ENCODE peak calls at places on chromosomes 1 and 21, in eight cellular contexts. Q is AG09309; C is stimulated activated naive B cell treated with anti-CD40 and anti-IgM and Interleukin-4, amounts not matched to agents 10 μg/mL and 1 μg/mL and 100 μg/mL, for 72 hours; N is caudate nucleus; T is NAMALWA; K is fibroblast of gingiva; U is stimulated activated CD8-positive, alpha-beta memory T cell treated with anti-CD3 and anti-CD28 coated beads, Interleukin-15, amount 100 ng/mL, for 4 hours; R is T-helper 9 cell. J is an unnamed sample.

GRCh38 chr1:197302775-197303174 is 34.7 kb downstream of the CRB1 start:
- DNase-seq in Q (no peak), K (peak; percentile 6), N (no peak), C (no peak), R (no peak), U (no peak), T (no peak), J (no peak)

GRCh38 chr1:33414879-33415278 is 16.0 kb downstream of the PHC2 start:
- DNase-seq in R (no peak), U (no peak), Q (no peak), T (no peak), C (no peak), K (no peak), N (no peak), J (no peak)

GRCh38 chr1:161044535-161044907 is 1.3 kb downstream of the USF1 start:
- DNase-seq in N (no peak), C (no peak), K (no peak), Q (no peak), T (no peak), U (no peak), R (no peak), J (no peak)

GRCh38 chr1:196131691-196132090 is 476.5 kb downstream of the KCNT2 start:
- DNase-seq in K (no peak), T (no peak), U (no peak), Q (no peak), R (no peak), C (no peak), N (no peak), J (no peak)

GRCh38 chr21:17925000-17925610 is 105.9 kb upstream of the C21orf91 start:
- DNase-seq in N (no peak), R (peak; percentile 16), Q (peak; percentile 5), K (peak; percentile 22), U (peak; percentile 8), T (peak; percentile 81), C (peak; percentile 21), J (no peak)

GRCh38 chr1:235500971-235501540 is 3.2 kb downstream of the B3GALNT2 start:
- DNase-seq in C (no peak), N (no peak), U (no peak), Q (no peak), K (no peak), R (no peak), T (no peak), J (no peak)

GRCh38 chr1:6743189-6744101 is 41.8 kb upstream of the CAMTA1 start:
- DNase-seq in U (no peak), K (peak; percentile 79), R (no peak), T (no peak), Q (peak; percentile 67), N (no peak), C (peak; percentile 9), J (no peak)

GRCh38 chr1:31855038-31855845 is 39.4 kb upstream of the SPOCD1 start:
- DNase-seq in Q (peak; percentile 10), R (no peak), N (no peak), C (no peak), K (peak; percentile 52), U (no peak), T (no peak), J (no peak)

GRCh38 chr1:161226320-161226711 is 456 bp downstream of the TOMM40L start:
- DNase-seq in C (no peak), U (no peak), T (peak; percentile 57), Q (no peak), R (no peak), N (no peak), K (no peak), J (no peak)

GRCh38 chr1:248834343-248834940 is 3.6 kb upstream of the ZNF672 start:
- DNase-seq in N (no peak), U (no peak), T (no peak), C (no peak), Q (no peak), K (no peak), R (no peak), J (peak; percentile 33)

GRCh38 chr21:35046880-35047229 is 2.2 kb downstream of the RUNX1 start:
- DNase-seq in N (no peak), K (peak; percentile 72), T (no peak), C (no peak), R (no peak), Q (no peak), U (no peak), J (no peak)

GRCh38 chr1:22259581-22260282 is 116.8 kb upstream of the WNT4 start:
- DNase-seq in U (no peak), R (no peak), C (no peak), Q (no peak), N (no peak), T (no peak), K (no peak), J (no peak)

GRCh38 chr1:22142315-22143064 is 407 bp downstream of the WNT4 start:
- DNase-seq in K (no peak), N (no peak), R (no peak), T (no peak), C (no peak), U (no peak), Q (no peak), J (no peak)

GRCh38 chr1:62288669-62289068 is 30.6 kb downstream of the KANK4 start:
- DNase-seq in N (no peak), C (no peak), Q (no peak), K (no peak), T (no peak), U (no peak), R (no peak), J (no peak)

GRCh38 chr1:81437649-81438048 is 363.1 kb upstream of the ADGRL2 start:
- DNase-seq in T (peak; percentile 3), Q (no peak), K (no peak), U (no peak), C (no peak), R (no peak), N (no peak), J (no peak)

GRCh38 chr1:103267893-103268292 is 159.6 kb upstream of the COL11A1 start:
- DNase-seq in U (no peak), R (no peak), K (no peak), N (no peak), C (no peak), T (peak; percentile 26), Q (no peak), J (no peak)

GRCh38 chr21:31505975-31506374 is 153.5 kb upstream of the SOD1 start:
- DNase-seq in C (no peak), U (no peak), K (no peak), R (no peak), N (no peak), Q (no peak), T (no peak), J (no peak)

GRCh38 chr1:57258616-57259330 is 165.1 kb downstream of the DAB1 start:
- DNase-seq in C (no peak), N (no peak), U (no peak), R (no peak), Q (no peak), K (no peak), T (no peak), J (no peak)

GRCh38 chr1:154751690-154752089 is 118.4 kb downstream of the KCNN3 start:
- DNase-seq in U (no peak), R (no peak), T (no peak), C (no peak), N (no peak), Q (peak; percentile 29), K (peak; percentile 62), J (no peak)

GRCh38 chr1:236020359-236021000 is 44.4 kb downstream of the NID1 start:
- DNase-seq in N (no peak), U (no peak), Q (no peak), R (no peak), C (no peak), T (no peak), K (peak; percentile 92), J (no peak)

GRCh38 chr1:110100335-110100734 is 11.9 kb upstream of the UBL4B start:
- DNase-seq in N (no peak), Q (no peak), U (no peak), T (no peak), R (no peak), C (no peak), K (no peak), J (no peak)

GRCh38 chr1:32508751-32509140 is 30.5 kb upstream of the ZBTB8A start:
- DNase-seq in R (no peak), U (no peak), T (no peak), C (no peak), K (no peak), Q (no peak), N (no peak), J (no peak)

GRCh38 chr1:11804666-11805453 is 904 bp downstream of the MTHFR start:
- DNase-seq in U (no peak), K (peak; percentile 18), T (peak; percentile 67), Q (no peak), C (no peak), R (no peak), N (peak; percentile 31), J (no peak)

GRCh38 chr1:56713112-56713511 is 68.0 kb downstream of the PRKAA2 start:
- DNase-seq in N (no peak), C (no peak), R (no peak), Q (no peak), T (no peak), U (no peak), K (no peak), J (no peak)

GRCh38 chr1:158045639-158046038 is 52.2 kb downstream of the KIRREL1 start:
- DNase-seq in K (peak; percentile 46), U (no peak), N (no peak), R (no peak), C (no peak), T (no peak), Q (peak; percentile 27), J (no peak)

GRCh38 chr1:107750364-107750959 is 214.5 kb downstream of the VAV3 start:
- DNase-seq in Q (peak; percentile 52), T (peak; percentile 74), R (no peak), U (no peak), K (peak; percentile 68), C (no peak), N (no peak), J (no peak)

GRCh38 chr1:190679032-190679431 is 201.4 kb upstream of the BRINP3 start:
- DNase-seq in C (no peak), R (no peak), N (no peak), T (no peak), Q (no peak), K (no peak), U (no peak), J (no peak)

GRCh38 chr1:149931212-149931805 is 3.7 kb upstream of the SF3B4 start:
- DNase-seq in T (no peak), K (no peak), U (no peak), C (no peak), N (no peak), Q (no peak), R (no peak), J (no peak)

GRCh38 chr1:54815086-54815876 is 14.2 kb upstream of the TTC22 start:
- DNase-seq in C (no peak), K (no peak), Q (no peak), T (no peak), N (no peak), R (no peak), U (no peak), J (no peak)